ENCODE peak calls at places on chromosome 3, in ten cellular contexts. One of them, this sample, is unnamed.

GRCh38 chr3:14876942-14877341 is 58.2 kb downstream of the FGD5 start:
- DNase-seq in activated CD4-positive, alpha-beta T cell treated with anti-CD3 and anti-CD28 coated beads for 48 hours: no peak
- DNase-seq in G401: no peak
- DNase-seq in neuronal stem cell: no peak
- DNase-seq in LHCN-M2: no peak
- DNase-seq in activated T-cell treated with anti-CD3 and anti-CD28 coated beads, Interleukin-2, amount 50 U/mL, for 4 hours: no peak
- DNase-seq in HTR-8/SVneo: no peak
- DNase-seq in NCI-H1436 treated with DMSO at 0.1 percent for 48 hours: no peak
- DNase-seq in NCI-H1092 treated with DMSO at 0.1 percent for 48 hours: no peak
- DNase-seq in ELF-1: no peak
- DNase-seq in this sample: no peak

GRCh38 chr3:178255315-178255714 is 280.9 kb upstream of the KCNMB2 start:
- DNase-seq in neuronal stem cell: no peak
- DNase-seq in NCI-H1436 treated with DMSO at 0.1 percent for 48 hours: no peak
- DNase-seq in LHCN-M2: peak; percentile 43
- DNase-seq in NCI-H1092 treated with DMSO at 0.1 percent for 48 hours: no peak
- DNase-seq in G401: no peak
- DNase-seq in activated T-cell treated with anti-CD3 and anti-CD28 coated beads, Interleukin-2, amount 50 U/mL, for 4 hours: no peak
- DNase-seq in activated CD4-positive, alpha-beta T cell treated with anti-CD3 and anti-CD28 coated beads for 48 hours: no peak
- DNase-seq in HTR-8/SVneo: no peak
- DNase-seq in ELF-1: no peak
- DNase-seq in this sample: no peak

GRCh38 chr3:60775956-60776355 is 475.3 kb downstream of the FHIT start:
- DNase-seq in LHCN-M2: no peak
- DNase-seq in NCI-H1092 treated with DMSO at 0.1 percent for 48 hours: no peak
- DNase-seq in activated T-cell treated with anti-CD3 and anti-CD28 coated beads, Interleukin-2, amount 50 U/mL, for 4 hours: no peak
- DNase-seq in NCI-H1436 treated with DMSO at 0.1 percent for 48 hours: no peak
- DNase-seq in ELF-1: peak; percentile 48
- DNase-seq in neuronal stem cell: no peak
- DNase-seq in HTR-8/SVneo: no peak
- DNase-seq in G401: no peak
- DNase-seq in activated CD4-positive, alpha-beta T cell treated with anti-CD3 and anti-CD28 coated beads for 48 hours: no peak
- DNase-seq in this sample: no peak

GRCh38 chr3:119490153-119490552 is 8.2 kb upstream of the TIMMDC1 start:
- DNase-seq in G401: no peak
- DNase-seq in ELF-1: no peak
- DNase-seq in HTR-8/SVneo: no peak
- DNase-seq in LHCN-M2: no peak
- DNase-seq in NCI-H1436 treated with DMSO at 0.1 percent for 48 hours: no peak
- DNase-seq in activated CD4-positive, alpha-beta T cell treated with anti-CD3 and anti-CD28 coated beads for 48 hours: no peak
- DNase-seq in activated T-cell treated with anti-CD3 and anti-CD28 coated beads, Interleukin-2, amount 50 U/mL, for 4 hours: no peak
- DNase-seq in NCI-H1092 treated with DMSO at 0.1 percent for 48 hours: no peak
- DNase-seq in neuronal stem cell: no peak
- DNase-seq in this sample: no peak

GRCh38 chr3:46646700-46647099 is 34.4 kb downstream of the FAM240A start:
- DNase-seq in ELF-1: no peak
- DNase-seq in NCI-H1092 treated with DMSO at 0.1 percent for 48 hours: no peak
- DNase-seq in NCI-H1436 treated with DMSO at 0.1 percent for 48 hours: no peak
- DNase-seq in neuronal stem cell: no peak
- DNase-seq in activated CD4-positive, alpha-beta T cell treated with anti-CD3 and anti-CD28 coated beads for 48 hours: no peak
- DNase-seq in LHCN-M2: peak; percentile 35
- DNase-seq in HTR-8/SVneo: no peak
- DNase-seq in G401: no peak
- DNase-seq in activated T-cell treated with anti-CD3 and anti-CD28 coated beads, Interleukin-2, amount 50 U/mL, for 4 hours: no peak
- DNase-seq in this sample: no peak

GRCh38 chr3:130779031-130779430 is 32.4 kb upstream of the PIK3R4 start:
- DNase-seq in HTR-8/SVneo: no peak
- DNase-seq in neuronal stem cell: no peak
- DNase-seq in G401: no peak
- DNase-seq in ELF-1: no peak
- DNase-seq in activated CD4-positive, alpha-beta T cell treated with anti-CD3 and anti-CD28 coated beads for 48 hours: no peak
- DNase-seq in LHCN-M2: no peak
- DNase-seq in NCI-H1092 treated with DMSO at 0.1 percent for 48 hours: peak; percentile 88
- DNase-seq in activated T-cell treated with anti-CD3 and anti-CD28 coated beads, Interleukin-2, amount 50 U/mL, for 4 hours: no peak
- DNase-seq in NCI-H1436 treated with DMSO at 0.1 percent for 48 hours: peak; percentile 97
- DNase-seq in this sample: peak; percentile 15

GRCh38 chr3:197001106-197001971 is 28.3 kb downstream of the MELTF start:
- DNase-seq in activated T-cell treated with anti-CD3 and anti-CD28 coated beads, Interleukin-2, amount 50 U/mL, for 4 hours: no peak
- DNase-seq in NCI-H1092 treated with DMSO at 0.1 percent for 48 hours: no peak
- DNase-seq in neuronal stem cell: no peak
- DNase-seq in G401: peak; percentile 75
- DNase-seq in activated CD4-positive, alpha-beta T cell treated with anti-CD3 and anti-CD28 coated beads for 48 hours: no peak
- DNase-seq in HTR-8/SVneo: no peak
- DNase-seq in NCI-H1436 treated with DMSO at 0.1 percent for 48 hours: no peak
- DNase-seq in ELF-1: peak; percentile 3
- DNase-seq in LHCN-M2: no peak
- DNase-seq in this sample: no peak

GRCh38 chr3:123193448-123194101 is 8.2 kb upstream of the SEC22A start:
- DNase-seq in neuronal stem cell: no peak
- DNase-seq in activated CD4-positive, alpha-beta T cell treated with anti-CD3 and anti-CD28 coated beads for 48 hours: no peak
- DNase-seq in NCI-H1436 treated with DMSO at 0.1 percent for 48 hours: no peak
- DNase-seq in G401: no peak
- DNase-seq in LHCN-M2: no peak
- DNase-seq in activated T-cell treated with anti-CD3 and anti-CD28 coated beads, Interleukin-2, amount 50 U/mL, for 4 hours: no peak
- DNase-seq in ELF-1: no peak
- DNase-seq in NCI-H1092 treated with DMSO at 0.1 percent for 48 hours: no peak
- DNase-seq in HTR-8/SVneo: no peak
- DNase-seq in this sample: no peak

GRCh38 chr3:126305427-126305826 is 51.8 kb downstream of the KLF15 start:
- DNase-seq in HTR-8/SVneo: no peak
- DNase-seq in neuronal stem cell: no peak
- DNase-seq in NCI-H1092 treated with DMSO at 0.1 percent for 48 hours: no peak
- DNase-seq in G401: no peak
- DNase-seq in LHCN-M2: no peak
- DNase-seq in NCI-H1436 treated with DMSO at 0.1 percent for 48 hours: no peak
- DNase-seq in activated T-cell treated with anti-CD3 and anti-CD28 coated beads, Interleukin-2, amount 50 U/mL, for 4 hours: no peak
- DNase-seq in activated CD4-positive, alpha-beta T cell treated with anti-CD3 and anti-CD28 coated beads for 48 hours: no peak
- DNase-seq in ELF-1: no peak
- DNase-seq in this sample: no peak

GRCh38 chr3:12229896-12230295 is 59.0 kb upstream of the PPARG start:
- DNase-seq in activated CD4-positive, alpha-beta T cell treated with anti-CD3 and anti-CD28 coated beads for 48 hours: no peak
- DNase-seq in LHCN-M2: no peak
- DNase-seq in activated T-cell treated with anti-CD3 and anti-CD28 coated beads, Interleukin-2, amount 50 U/mL, for 4 hours: no peak
- DNase-seq in NCI-H1092 treated with DMSO at 0.1 percent for 48 hours: no peak
- DNase-seq in ELF-1: no peak
- DNase-seq in neuronal stem cell: no peak
- DNase-seq in NCI-H1436 treated with DMSO at 0.1 percent for 48 hours: no peak
- DNase-seq in G401: no peak
- DNase-seq in HTR-8/SVneo: no peak
- DNase-seq in this sample: no peak

GRCh38 chr3:8482960-8483665 is 18.5 kb upstream of the LMCD1 start:
- DNase-seq in neuronal stem cell: no peak
- DNase-seq in activated CD4-positive, alpha-beta T cell treated with anti-CD3 and anti-CD28 coated beads for 48 hours: no peak
- DNase-seq in G401: no peak
- DNase-seq in NCI-H1092 treated with DMSO at 0.1 percent for 48 hours: peak; percentile 35
- DNase-seq in LHCN-M2: peak; percentile 97
- DNase-seq in activated T-cell treated with anti-CD3 and anti-CD28 coated beads, Interleukin-2, amount 50 U/mL, for 4 hours: no peak
- DNase-seq in HTR-8/SVneo: peak; percentile 83
- DNase-seq in NCI-H1436 treated with DMSO at 0.1 percent for 48 hours: no peak
- DNase-seq in ELF-1: no peak
- DNase-seq in this sample: no peak

GRCh38 chr3:23756206-23756840 is 49.4 kb upstream of the UBE2E1 start:
- DNase-seq in LHCN-M2: no peak
- DNase-seq in activated T-cell treated with anti-CD3 and anti-CD28 coated beads, Interleukin-2, amount 50 U/mL, for 4 hours: no peak
- DNase-seq in neuronal stem cell: no peak
- DNase-seq in G401: peak; percentile 69
- DNase-seq in activated CD4-positive, alpha-beta T cell treated with anti-CD3 and anti-CD28 coated beads for 48 hours: no peak
- DNase-seq in HTR-8/SVneo: no peak
- DNase-seq in ELF-1: no peak
- DNase-seq in NCI-H1436 treated with DMSO at 0.1 percent for 48 hours: no peak
- DNase-seq in NCI-H1092 treated with DMSO at 0.1 percent for 48 hours: no peak
- DNase-seq in this sample: no peak

GRCh38 chr3:194270627-194271458 is 80.3 kb downstream of the CPN2 start:
- DNase-seq in ELF-1: peak; percentile 92
- DNase-seq in activated T-cell treated with anti-CD3 and anti-CD28 coated beads, Interleukin-2, amount 50 U/mL, for 4 hours: no peak
- DNase-seq in neuronal stem cell: peak; percentile 57
- DNase-seq in activated CD4-positive, alpha-beta T cell treated with anti-CD3 and anti-CD28 coated beads for 48 hours: no peak
- DNase-seq in G401: peak; percentile 53
- DNase-seq in NCI-H1092 treated with DMSO at 0.1 percent for 48 hours: no peak
- DNase-seq in NCI-H1436 treated with DMSO at 0.1 percent for 48 hours: no peak
- DNase-seq in HTR-8/SVneo: peak; percentile 37
- DNase-seq in LHCN-M2: peak; percentile 35
- DNase-seq in this sample: no peak

GRCh38 chr3:39096775-39097174 is 10.7 kb downstream of the GORASP1 start:
- DNase-seq in ELF-1: peak; percentile 37
- DNase-seq in G401: peak; percentile 36
- DNase-seq in neuronal stem cell: no peak
- DNase-seq in activated T-cell treated with anti-CD3 and anti-CD28 coated beads, Interleukin-2, amount 50 U/mL, for 4 hours: no peak
- DNase-seq in HTR-8/SVneo: no peak
- DNase-seq in NCI-H1092 treated with DMSO at 0.1 percent for 48 hours: no peak
- DNase-seq in NCI-H1436 treated with DMSO at 0.1 percent for 48 hours: no peak
- DNase-seq in activated CD4-positive, alpha-beta T cell treated with anti-CD3 and anti-CD28 coated beads for 48 hours: no peak
- DNase-seq in LHCN-M2: no peak
- DNase-seq in this sample: no peak

GRCh38 chr3:195270350-195271115 is 426 bp downstream of the XXYLT1 start:
- DNase-seq in ELF-1: peak; percentile 79
- DNase-seq in activated CD4-positive, alpha-beta T cell treated with anti-CD3 and anti-CD28 coated beads for 48 hours: peak; percentile 76
- DNase-seq in LHCN-M2: peak; percentile 32
- DNase-seq in HTR-8/SVneo: peak; percentile 56
- DNase-seq in NCI-H1436 treated with DMSO at 0.1 percent for 48 hours: no peak
- DNase-seq in activated T-cell treated with anti-CD3 and anti-CD28 coated beads, Interleukin-2, amount 50 U/mL, for 4 hours: peak; percentile 39
- DNase-seq in neuronal stem cell: peak; percentile 77
- DNase-seq in G401: peak; percentile 51
- DNase-seq in NCI-H1092 treated with DMSO at 0.1 percent for 48 hours: peak; percentile 66
- DNase-seq in this sample: peak; percentile 67

GRCh38 chr3:107367353-107367752 is 9.9 kb upstream of the CCDC54 start:
- DNase-seq in neuronal stem cell: no peak
- DNase-seq in NCI-H1092 treated with DMSO at 0.1 percent for 48 hours: no peak
- DNase-seq in activated CD4-positive, alpha-beta T cell treated with anti-CD3 and anti-CD28 coated beads for 48 hours: peak; percentile 6
- DNase-seq in LHCN-M2: peak; percentile 77
- DNase-seq in ELF-1: no peak
- DNase-seq in activated T-cell treated with anti-CD3 and anti-CD28 coated beads, Interleukin-2, amount 50 U/mL, for 4 hours: no peak
- DNase-seq in HTR-8/SVneo: peak; percentile 48
- DNase-seq in NCI-H1436 treated with DMSO at 0.1 percent for 48 hours: no peak
- DNase-seq in G401: no peak
- DNase-seq in this sample: no peak

GRCh38 chr3:9122732-9123364 is 126.6 kb downstream of the SRGAP3 start:
- DNase-seq in ELF-1: no peak
- DNase-seq in NCI-H1092 treated with DMSO at 0.1 percent for 48 hours: no peak
- DNase-seq in HTR-8/SVneo: no peak
- DNase-seq in activated CD4-positive, alpha-beta T cell treated with anti-CD3 and anti-CD28 coated beads for 48 hours: no peak
- DNase-seq in G401: no peak
- DNase-seq in neuronal stem cell: no peak
- DNase-seq in activated T-cell treated with anti-CD3 and anti-CD28 coated beads, Interleukin-2, amount 50 U/mL, for 4 hours: no peak
- DNase-seq in LHCN-M2: peak; percentile 8
- DNase-seq in NCI-H1436 treated with DMSO at 0.1 percent for 48 hours: no peak
- DNase-seq in this sample: no peak

GRCh38 chr3:41581700-41582099 is 380.2 kb downstream of the ULK4 start:
- DNase-seq in HTR-8/SVneo: no peak
- DNase-seq in activated T-cell treated with anti-CD3 and anti-CD28 coated beads, Interleukin-2, amount 50 U/mL, for 4 hours: no peak
- DNase-seq in LHCN-M2: no peak
- DNase-seq in neuronal stem cell: no peak
- DNase-seq in NCI-H1092 treated with DMSO at 0.1 percent for 48 hours: no peak
- DNase-seq in G401: no peak
- DNase-seq in activated CD4-positive, alpha-beta T cell treated with anti-CD3 and anti-CD28 coated beads for 48 hours: no peak
- DNase-seq in ELF-1: no peak
- DNase-seq in NCI-H1436 treated with DMSO at 0.1 percent for 48 hours: no peak
- DNase-seq in this sample: peak; percentile 29

GRCh38 chr3:40504636-40505430 is 1.0 kb upstream of the ZNF620 start:
- DNase-seq in neuronal stem cell: no peak
- DNase-seq in LHCN-M2: peak; percentile 95
- DNase-seq in NCI-H1092 treated with DMSO at 0.1 percent for 48 hours: no peak
- DNase-seq in G401: peak; percentile 2
- DNase-seq in activated T-cell treated with anti-CD3 and anti-CD28 coated beads, Interleukin-2, amount 50 U/mL, for 4 hours: no peak
- DNase-seq in HTR-8/SVneo: peak; percentile 67
- DNase-seq in activated CD4-positive, alpha-beta T cell treated with anti-CD3 and anti-CD28 coated beads for 48 hours: peak; percentile 10
- DNase-seq in ELF-1: no peak
- DNase-seq in NCI-H1436 treated with DMSO at 0.1 percent for 48 hours: no peak
- DNase-seq in this sample: no peak

GRCh38 chr3:81696090-81696489 is 65.4 kb downstream of the GBE1 start:
- DNase-seq in activated CD4-positive, alpha-beta T cell treated with anti-CD3 and anti-CD28 coated beads for 48 hours: no peak
- DNase-seq in LHCN-M2: no peak
- DNase-seq in ELF-1: no peak
- DNase-seq in NCI-H1436 treated with DMSO at 0.1 percent for 48 hours: no peak
- DNase-seq in neuronal stem cell: no peak
- DNase-seq in NCI-H1092 treated with DMSO at 0.1 percent for 48 hours: no peak
- DNase-seq in activated T-cell treated with anti-CD3 and anti-CD28 coated beads, Interleukin-2, amount 50 U/mL, for 4 hours: no peak
- DNase-seq in G401: no peak
- DNase-seq in HTR-8/SVneo: no peak
- DNase-seq in this sample: no peak

GRCh38 chr3:178203152-178203551 is 333.1 kb upstream of the KCNMB2 start:
- DNase-seq in NCI-H1436 treated with DMSO at 0.1 percent for 48 hours: no peak
- DNase-seq in NCI-H1092 treated with DMSO at 0.1 percent for 48 hours: no peak
- DNase-seq in LHCN-M2: peak; percentile 87
- DNase-seq in G401: peak; percentile 91
- DNase-seq in ELF-1: no peak
- DNase-seq in neuronal stem cell: no peak
- DNase-seq in HTR-8/SVneo: no peak
- DNase-seq in activated T-cell treated with anti-CD3 and anti-CD28 coated beads, Interleukin-2, amount 50 U/mL, for 4 hours: no peak
- DNase-seq in activated CD4-positive, alpha-beta T cell treated with anti-CD3 and anti-CD28 coated beads for 48 hours: no peak
- DNase-seq in this sample: no peak

GRCh38 chr3:193829781-193830180 is 236.8 kb downstream of the OPA1 start:
- DNase-seq in NCI-H1092 treated with DMSO at 0.1 percent for 48 hours: no peak
- DNase-seq in HTR-8/SVneo: peak; percentile 23
- DNase-seq in activated T-cell treated with anti-CD3 and anti-CD28 coated beads, Interleukin-2, amount 50 U/mL, for 4 hours: no peak
- DNase-seq in G401: no peak
- DNase-seq in NCI-H1436 treated with DMSO at 0.1 percent for 48 hours: no peak
- DNase-seq in neuronal stem cell: no peak
- DNase-seq in activated CD4-positive, alpha-beta T cell treated with anti-CD3 and anti-CD28 coated beads for 48 hours: no peak
- DNase-seq in ELF-1: no peak
- DNase-seq in LHCN-M2: peak; percentile 81
- DNase-seq in this sample: no peak

GRCh38 chr3:138219255-138219654 is 32.2 kb downstream of the ARMC8 start:
- DNase-seq in LHCN-M2: no peak
- DNase-seq in NCI-H1436 treated with DMSO at 0.1 percent for 48 hours: no peak
- DNase-seq in neuronal stem cell: no peak
- DNase-seq in activated T-cell treated with anti-CD3 and anti-CD28 coated beads, Interleukin-2, amount 50 U/mL, for 4 hours: no peak
- DNase-seq in NCI-H1092 treated with DMSO at 0.1 percent for 48 hours: no peak
- DNase-seq in G401: no peak
- DNase-seq in activated CD4-positive, alpha-beta T cell treated with anti-CD3 and anti-CD28 coated beads for 48 hours: no peak
- DNase-seq in HTR-8/SVneo: no peak
- DNase-seq in ELF-1: no peak
- DNase-seq in this sample: no peak

GRCh38 chr3:14962762-14963161 is 15.4 kb downstream of the NR2C2 start:
- DNase-seq in NCI-H1436 treated with DMSO at 0.1 percent for 48 hours: no peak
- DNase-seq in G401: no peak
- DNase-seq in activated T-cell treated with anti-CD3 and anti-CD28 coated beads, Interleukin-2, amount 50 U/mL, for 4 hours: no peak
- DNase-seq in neuronal stem cell: no peak
- DNase-seq in NCI-H1092 treated with DMSO at 0.1 percent for 48 hours: no peak
- DNase-seq in LHCN-M2: peak; percentile 78
- DNase-seq in activated CD4-positive, alpha-beta T cell treated with anti-CD3 and anti-CD28 coated beads for 48 hours: no peak
- DNase-seq in ELF-1: no peak
- DNase-seq in HTR-8/SVneo: no peak
- DNase-seq in this sample: no peak

GRCh38 chr3:58839964-58840363 is 173.4 kb upstream of the FAM3D start:
- DNase-seq in HTR-8/SVneo: no peak
- DNase-seq in LHCN-M2: no peak
- DNase-seq in activated CD4-positive, alpha-beta T cell treated with anti-CD3 and anti-CD28 coated beads for 48 hours: no peak
- DNase-seq in ELF-1: no peak
- DNase-seq in activated T-cell treated with anti-CD3 and anti-CD28 coated beads, Interleukin-2, amount 50 U/mL, for 4 hours: no peak
- DNase-seq in NCI-H1092 treated with DMSO at 0.1 percent for 48 hours: no peak
- DNase-seq in G401: no peak
- DNase-seq in neuronal stem cell: no peak
- DNase-seq in NCI-H1436 treated with DMSO at 0.1 percent for 48 hours: no peak
- DNase-seq in this sample: no peak

This sample was measured in GM19239.